ENCODE peak calls at places on chromosomes 1 and 21, in six cellular contexts. V, C, H, L, R and K are unnamed samples.

GRCh38 chr1:48617227-48617626 is 145.2 kb upstream of the SPATA6 start:
- DNase-seq in V (peak), C (no peak), H (no peak), L (no peak), R (no peak), K (peak)

GRCh38 chr1:198845851-198846250 is 207.0 kb downstream of the PTPRC start:
- DNase-seq in V (peak), C (no peak), H (no peak), L (no peak), R (no peak), K (no peak)

GRCh38 chr1:156291226-156292061 is 4.0 kb downstream of the GLMP start:
- DNase-seq in V (peak), C (peak), H (peak), L (peak), R (peak), K (no peak)

GRCh38 chr1:208309771-208310170 is 65.6 kb upstream of the PLXNA2 start:
- DNase-seq in V (no peak), C (no peak), H (no peak), L (no peak), R (no peak), K (no peak)

GRCh38 chr1:208834346-208835081 is 590.3 kb upstream of the PLXNA2 start:
- DNase-seq in V (no peak), C (no peak), H (no peak), L (no peak), R (no peak), K (no peak)

GRCh38 chr21:25441835-25442234 is 165.4 kb downstream of the MRPL39 start:
- DNase-seq in V (no peak), C (no peak), H (no peak), L (no peak), R (no peak), K (no peak)

GRCh38 chr1:37845049-37845646 is 14.2 kb downstream of the MTF1 start:
- DNase-seq in V (no peak), C (no peak), H (no peak), L (no peak), R (no peak), K (no peak)

GRCh38 chr21:28083350-28083749 is 909.3 kb downstream of the LTN1 start:
- DNase-seq in V (no peak), C (no peak), H (no peak), L (no peak), R (no peak), K (no peak)

GRCh38 chr1:200131551-200132125 is 104.1 kb downstream of the NR5A2 start:
- DNase-seq in V (peak), C (no peak), H (no peak), L (no peak), R (peak), K (no peak)

GRCh38 chr1:36486436-36487335 is 4.0 kb upstream of the CSF3R start:
- DNase-seq in V (no peak), C (no peak), H (peak), L (no peak), R (peak), K (no peak)

GRCh38 chr1:39213511-39214002 is 9.1 kb downstream of the MACF1 start:
- DNase-seq in V (peak), C (no peak), H (no peak), L (no peak), R (no peak), K (no peak)

GRCh38 chr1:19759740-19760089 is 40.0 kb downstream of the TMCO4 start:
- DNase-seq in V (no peak), C (no peak), H (no peak), L (no peak), R (no peak), K (no peak)

GRCh38 chr1:61076728-61077675 is 5.4 kb upstream of the NFIA start:
- DNase-seq in V (peak), C (peak), H (peak), L (peak), R (peak), K (peak)

GRCh38 chr1:61318319-61319125 is 236.2 kb downstream of the NFIA start:
- DNase-seq in V (peak), C (peak), H (no peak), L (no peak), R (peak), K (peak)

GRCh38 chr1:165463978-165464377 is 19.1 kb upstream of the RXRG start:
- DNase-seq in V (no peak), C (no peak), H (no peak), L (no peak), R (no peak), K (no peak)

GRCh38 chr1:52482326-52483004 is 70.4 kb downstream of the TUT4 start:
- DNase-seq in V (no peak), C (no peak), H (no peak), L (no peak), R (no peak), K (no peak)

GRCh38 chr1:221263831-221264767 is 384.9 kb downstream of the HLX start:
- DNase-seq in V (peak), C (peak), H (peak), L (peak), R (peak), K (peak)

GRCh38 chr1:40926441-40926840 is 53.1 kb upstream of the CTPS1 start:
- DNase-seq in V (no peak), C (no peak), H (no peak), L (no peak), R (no peak), K (no peak)

GRCh38 chr1:159595006-159595405 is 7.4 kb downstream of the APCS start:
- DNase-seq in V (no peak), C (no peak), H (no peak), L (no peak), R (no peak), K (no peak)

GRCh38 chr21:28936036-28936435 is 56.6 kb downstream of the LTN1 start:
- DNase-seq in V (no peak), C (no peak), H (no peak), L (no peak), R (no peak), K (peak)

GRCh38 chr1:17570228-17570627 is 30.7 kb downstream of the ARHGEF10L start:
- DNase-seq in V (no peak), C (no peak), H (no peak), L (no peak), R (no peak), K (no peak)

GRCh38 chr1:208254862-208255261 is 10.7 kb upstream of the PLXNA2 start:
- DNase-seq in V (no peak), C (no peak), H (no peak), L (no peak), R (no peak), K (no peak)

GRCh38 chr1:180433873-180434272 is 68.5 kb downstream of the ACBD6 start:
- DNase-seq in V (no peak), C (no peak), H (no peak), L (no peak), R (no peak), K (no peak)

GRCh38 chr1:201192478-201192804 is 1.8 kb downstream of the IGFN1 start:
- DNase-seq in V (no peak), C (no peak), H (no peak), L (no peak), R (no peak), K (no peak)

GRCh38 chr1:52455686-52456085 is 51.3 kb downstream of the PRPF38A start:
- DNase-seq in V (no peak), C (no peak), H (no peak), L (no peak), R (no peak), K (no peak)

GRCh38 chr1:65213271-65213905 is 65.4 kb downstream of the AK4 start:
- DNase-seq in V (no peak), C (no peak), H (no peak), L (no peak), R (no peak), K (no peak)

GRCh38 chr1:156661932-156662587 is 15.1 kb downstream of the NES start:
- DNase-seq in V (peak), C (no peak), H (no peak), L (no peak), R (no peak), K (no peak)

GRCh38 chr1:44531785-44532566 is 126.9 kb downstream of the RNF220 start:
- DNase-seq in V (peak), C (no peak), H (no peak), L (no peak), R (no peak), K (no peak)

GRCh38 chr1:199774433-199775089 is 252.9 kb upstream of the NR5A2 start:
- DNase-seq in V (peak), C (peak), H (no peak), L (no peak), R (peak), K (no peak)

GRCh38 chr1:177124578-177125278 is 39.8 kb downstream of the ASTN1 start:
- DNase-seq in V (no peak), C (no peak), H (no peak), L (no peak), R (no peak), K (no peak)

GRCh38 chr1:42934541-42935312 is 23.9 kb downstream of the SLC2A1 start:
- DNase-seq in V (no peak), C (no peak), H (no peak), L (no peak), R (peak), K (no peak)

GRCh38 chr1:173414539-173414938 is 62.6 kb upstream of the PRDX6 start:
- DNase-seq in V (no peak), C (no peak), H (no peak), L (no peak), R (no peak), K (no peak)

GRCh38 chr1:240405751-240406150 is 206.2 kb downstream of the GREM2 start:
- DNase-seq in V (peak), C (no peak), H (no peak), L (no peak), R (no peak), K (no peak)

GRCh38 chr1:97070366-97070765 is 348.8 kb downstream of the PTBP2 start:
- DNase-seq in V (no peak), C (peak), H (no peak), L (no peak), R (no peak), K (no peak)

GRCh38 chr21:16541366-16541765 is 811.6 kb downstream of the USP25 start:
- DNase-seq in V (no peak), C (no peak), H (no peak), L (no peak), R (no peak), K (no peak)

GRCh38 chr1:202165267-202165941 is 5.0 kb upstream of the PTPN7 start:
- DNase-seq in V (no peak), C (no peak), H (no peak), L (no peak), R (no peak), K (no peak)

GRCh38 chr1:20847619-20848080 is 60.5 kb upstream of the HP1BP3 start:
- DNase-seq in V (no peak), C (peak), H (no peak), L (no peak), R (no peak), K (no peak)

GRCh38 chr1:210123383-210123782 is 109.2 kb upstream of the SERTAD4 start:
- DNase-seq in V (no peak), C (no peak), H (no peak), L (no peak), R (no peak), K (no peak)

GRCh38 chr21:41926068-41926806 is 27.6 kb downstream of the C2CD2 start:
- DNase-seq in V (peak), C (peak), H (peak), L (no peak), R (peak), K (no peak)

GRCh38 chr1:243528459-243529120 is 272.7 kb downstream of the SDCCAG8 start:
- DNase-seq in V (no peak), C (no peak), H (no peak), L (no peak), R (no peak), K (no peak)